ENCODE peak calls at places on chromosome 3, in four cellular contexts. One of them, this sample, is unnamed.

GRCh38 chr3:15934389-15935195 is 136.8 kb upstream of the ANKRD28 start:
- DNase-seq in GM12878: no peak
- DNase-seq in K562: no peak
- DNase-seq in GM12891: no peak
- DNase-seq in this sample: peak; percentile 77

GRCh38 chr3:139355502-139355901 is 11.7 kb downstream of the MRPS22 start:
- DNase-seq in GM12891: no peak
- DNase-seq in K562: no peak
- DNase-seq in GM12878: no peak
- DNase-seq in this sample: no peak

GRCh38 chr3:5006755-5007202 is 27.5 kb downstream of the BHLHE40 start:
- DNase-seq in GM12891: peak; percentile 43
- DNase-seq in GM12878: peak; percentile 95
- DNase-seq in K562: no peak
- DNase-seq in this sample: no peak

GRCh38 chr3:134033315-134033996 is 3.7 kb upstream of the SLCO2A1 start:
- DNase-seq in GM12878: no peak
- DNase-seq in GM12891: no peak
- DNase-seq in K562: no peak
- DNase-seq in this sample: no peak

GRCh38 chr3:11621077-11621476 is 22.6 kb downstream of the VGLL4 start:
- DNase-seq in GM12878: no peak
- DNase-seq in K562: no peak
- DNase-seq in GM12891: no peak
- DNase-seq in this sample: no peak

GRCh38 chr3:55445551-55445950 is 41.6 kb downstream of the WNT5A start:
- DNase-seq in GM12891: no peak
- DNase-seq in GM12878: no peak
- DNase-seq in K562: no peak
- DNase-seq in this sample: no peak

GRCh38 chr3:169657351-169658124 is 6.0 kb downstream of the MECOM start:
- DNase-seq in GM12878: no peak
- DNase-seq in K562: no peak
- DNase-seq in GM12891: no peak
- DNase-seq in this sample: no peak

GRCh38 chr3:71210257-71211002 is 373.1 kb downstream of the FOXP1 start:
- DNase-seq in GM12891: no peak
- DNase-seq in K562: peak; percentile 15
- DNase-seq in GM12878: no peak
- DNase-seq in this sample: peak; percentile 88

GRCh38 chr3:10438902-10439610 is 66.3 kb downstream of the ATP2B2 start:
- DNase-seq in K562: no peak
- DNase-seq in GM12891: no peak
- DNase-seq in GM12878: no peak
- DNase-seq in this sample: no peak

GRCh38 chr3:18469775-18470174 is 44.6 kb upstream of the SATB1 start:
- DNase-seq in GM12891: no peak
- DNase-seq in K562: no peak
- DNase-seq in GM12878: no peak
- DNase-seq in this sample: no peak
- TF ChIP-seq SPI1 in GM12891: no peak
- TF ChIP-seq SPI1 in K562: no peak
- TF ChIP-seq SPI1 in GM12878: no peak
- TF ChIP-seq SPI1 in this sample: no peak

GRCh38 chr3:42230860-42231259 is 35.1 kb downstream of the CCK start:
- DNase-seq in K562: no peak
- DNase-seq in GM12891: no peak
- DNase-seq in GM12878: no peak
- DNase-seq in this sample: no peak

GRCh38 chr3:42235532-42235931 is 30.5 kb downstream of the CCK start:
- DNase-seq in GM12878: no peak
- DNase-seq in GM12891: no peak
- DNase-seq in K562: no peak
- DNase-seq in this sample: no peak

DNA sequence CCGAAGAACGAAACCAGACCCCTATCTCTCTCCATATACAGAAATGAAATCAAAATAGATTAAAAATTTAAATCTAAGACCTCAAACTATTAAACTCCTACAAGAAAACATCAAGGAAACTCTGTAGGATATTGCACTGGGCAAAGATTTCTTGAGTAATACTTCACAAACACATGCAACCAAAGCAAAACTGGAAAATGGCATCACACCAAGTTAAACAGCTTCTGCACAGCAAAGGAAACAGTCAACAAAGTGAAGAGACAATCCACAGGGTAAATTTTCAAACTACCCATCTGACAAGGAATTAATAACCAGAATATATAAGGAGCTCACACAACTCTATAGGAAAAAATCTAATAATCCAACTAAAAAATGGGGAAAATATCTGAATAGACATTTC is 29.4 kb downstream of the CCK start:
- DNase-seq in GM12878: no peak
- DNase-seq in K562: no peak
- DNase-seq in GM12891: no peak
- DNase-seq in this sample: no peak
- TF ChIP-seq POLR2AphosphoS5 in GM12878: no peak
- TF ChIP-seq POLR2AphosphoS5 in K562: no peak
- TF ChIP-seq POLR2AphosphoS5 in GM12891: no peak
- TF ChIP-seq POLR2AphosphoS5 in this sample: no peak

GRCh38 chr3:148208975-148209374 is 488.7 kb upstream of the AGTR1 start:
- DNase-seq in GM12891: no peak
- DNase-seq in K562: no peak
- DNase-seq in GM12878: no peak
- DNase-seq in this sample: no peak

GRCh38 chr3:148219995-148220394 is 477.7 kb upstream of the AGTR1 start:
- DNase-seq in K562: no peak
- DNase-seq in GM12878: no peak
- DNase-seq in GM12891: no peak
- DNase-seq in this sample: no peak

GRCh38 chr3:148211725-148212124 is 486.0 kb upstream of the AGTR1 start:
- DNase-seq in GM12891: no peak
- DNase-seq in GM12878: no peak
- DNase-seq in K562: no peak
- DNase-seq in this sample: no peak

GRCh38 chr3:148218222-148218621 is 479.5 kb upstream of the AGTR1 start:
- DNase-seq in GM12891: no peak
- DNase-seq in K562: no peak
- DNase-seq in GM12878: no peak
- DNase-seq in this sample: no peak

GRCh38 chr3:148214695-148215094 is 483.0 kb upstream of the AGTR1 start:
- DNase-seq in K562: no peak
- DNase-seq in GM12891: no peak
- DNase-seq in GM12878: no peak
- DNase-seq in this sample: no peak
- TF ChIP-seq SPI1 in K562: no peak
- TF ChIP-seq SPI1 in GM12891: no peak
- TF ChIP-seq SPI1 in GM12878: no peak
- TF ChIP-seq SPI1 in this sample: no peak

GRCh38 chr3:151227438-151228290 is 24.6 kb upstream of the GPR171 start:
- DNase-seq in GM12878: peak; percentile 60
- DNase-seq in K562: peak; percentile 76
- DNase-seq in GM12891: peak; percentile 35
- DNase-seq in this sample: peak; percentile 66
- TF ChIP-seq POLR2AphosphoS5 in GM12878: no peak
- TF ChIP-seq POLR2AphosphoS5 in K562: no peak
- TF ChIP-seq POLR2AphosphoS5 in GM12891: no peak
- TF ChIP-seq POLR2AphosphoS5 in this sample: no peak

GRCh38 chr3:190124067-190124466 is 3.4 kb upstream of the P3H2 start:
- DNase-seq in K562: no peak
- DNase-seq in GM12878: no peak
- DNase-seq in GM12891: no peak
- DNase-seq in this sample: no peak

GRCh38 chr3:190127797-190128196 is 7.1 kb upstream of the P3H2 start:
- DNase-seq in GM12891: no peak
- DNase-seq in GM12878: no peak
- DNase-seq in K562: no peak
- DNase-seq in this sample: no peak

GRCh38 chr3:190122198-190122771 is 1.6 kb upstream of the P3H2 start:
- DNase-seq in K562: no peak
- DNase-seq in GM12878: no peak
- DNase-seq in GM12891: no peak
- DNase-seq in this sample: no peak

GRCh38 chr3:190127207-190127606 is 6.5 kb upstream of the P3H2 start:
- DNase-seq in GM12878: no peak
- DNase-seq in K562: no peak
- DNase-seq in GM12891: no peak
- DNase-seq in this sample: no peak

GRCh38 chr3:190125669-190126068 is 5.0 kb upstream of the P3H2 start:
- DNase-seq in K562: no peak
- DNase-seq in GM12878: no peak
- DNase-seq in GM12891: no peak
- DNase-seq in this sample: no peak
- TF ChIP-seq SPI1 in K562: no peak
- TF ChIP-seq SPI1 in GM12878: no peak
- TF ChIP-seq SPI1 in GM12891: no peak
- TF ChIP-seq SPI1 in this sample: no peak

GRCh38 chr3:87002346-87002745 is 11.4 kb upstream of the VGLL3 start:
- DNase-seq in K562: no peak
- DNase-seq in GM12891: no peak
- DNase-seq in GM12878: no peak
- DNase-seq in this sample: no peak

GRCh38 chr3:86998551-86998950 is 7.6 kb upstream of the VGLL3 start:
- DNase-seq in GM12891: no peak
- DNase-seq in GM12878: no peak
- DNase-seq in K562: no peak
- DNase-seq in this sample: no peak

GRCh38 chr3:87006844-87007439 is 16.0 kb upstream of the VGLL3 start:
- DNase-seq in K562: no peak
- DNase-seq in GM12891: no peak
- DNase-seq in GM12878: no peak
- DNase-seq in this sample: no peak

GRCh38 chr3:87000940-87001339 is 10.0 kb upstream of the VGLL3 start:
- DNase-seq in GM12878: no peak
- DNase-seq in K562: no peak
- DNase-seq in GM12891: no peak
- DNase-seq in this sample: no peak

DNA sequence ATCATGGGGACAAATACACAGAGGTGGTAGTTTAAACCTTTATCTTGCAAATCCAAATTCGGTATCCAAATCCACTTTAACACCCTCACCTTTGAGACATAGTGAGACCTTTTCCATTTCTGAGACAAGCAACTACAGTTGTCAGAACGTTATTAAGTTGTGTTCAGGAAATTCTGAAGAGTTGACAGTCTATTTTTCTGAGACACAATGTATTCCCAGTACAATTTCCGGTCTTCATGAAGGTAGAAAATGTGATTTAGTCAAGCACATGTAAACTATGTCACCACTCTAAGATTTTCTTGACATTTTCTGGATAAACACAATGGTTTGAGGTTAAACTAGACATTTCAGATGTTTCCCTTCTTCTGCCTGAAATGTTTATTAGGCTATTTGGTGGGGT is 10.8 kb upstream of the VGLL3 start:
- DNase-seq in GM12891: no peak
- DNase-seq in GM12878: no peak
- DNase-seq in K562: no peak
- DNase-seq in this sample: no peak
- TF ChIP-seq POLR2AphosphoS5 in GM12891: no peak
- TF ChIP-seq POLR2AphosphoS5 in GM12878: no peak
- TF ChIP-seq POLR2AphosphoS5 in K562: no peak
- TF ChIP-seq POLR2AphosphoS5 in this sample: no peak

GRCh38 chr3:13335062-13335461 is 85.1 kb downstream of the NUP210 start:
- DNase-seq in K562: no peak
- DNase-seq in GM12878: no peak
- DNase-seq in GM12891: no peak
- DNase-seq in this sample: no peak
- TF ChIP-seq SPI1 in K562: no peak
- TF ChIP-seq SPI1 in GM12878: no peak
- TF ChIP-seq SPI1 in GM12891: no peak
- TF ChIP-seq SPI1 in this sample: no peak

This sample was measured in HL-60.